ENCODE peak calls at places on chromosomes 5 and 9, in eight cellular contexts. One of them, this sample, is unnamed.

GRCh38 chr5:74034738-74035137 is 408.7 kb downstream of the ARHGEF28 start:
- DNase-seq in bronchial epithelial cell: peak
- DNase-seq in uterus: no peak
- DNase-seq in astrocyte of the spinal cord: peak
- DNase-seq in fibroblast of villous mesenchyme: no peak
- DNase-seq in GM23338: no peak
- DNase-seq in PC-3: peak
- DNase-seq in SK-N-SH: no peak
- DNase-seq in this sample: no peak

GRCh38 chr9:79962836-79963235 is 391.1 kb downstream of the TLE4 start:
- DNase-seq in PC-3: no peak
- DNase-seq in uterus: no peak
- DNase-seq in GM23338: peak
- DNase-seq in astrocyte of the spinal cord: peak
- DNase-seq in bronchial epithelial cell: no peak
- DNase-seq in fibroblast of villous mesenchyme: no peak
- DNase-seq in SK-N-SH: no peak
- DNase-seq in this sample: no peak

GRCh38 chr5:94849821-94850736 is 231.6 kb downstream of the SLF1 start:
- DNase-seq in uterus: no peak
- DNase-seq in SK-N-SH: peak
- DNase-seq in astrocyte of the spinal cord: peak
- DNase-seq in fibroblast of villous mesenchyme: peak
- DNase-seq in bronchial epithelial cell: peak
- DNase-seq in PC-3: peak
- DNase-seq in GM23338: peak
- DNase-seq in this sample: peak

GRCh38 chr5:154196955-154197652 is 6.6 kb downstream of the GALNT10 start:
- DNase-seq in uterus: no peak
- DNase-seq in PC-3: no peak
- DNase-seq in bronchial epithelial cell: peak
- DNase-seq in GM23338: peak
- DNase-seq in SK-N-SH: peak
- DNase-seq in fibroblast of villous mesenchyme: peak
- DNase-seq in astrocyte of the spinal cord: peak
- DNase-seq in this sample: no peak

GRCh38 chr5:16312786-16313185 is 133.2 kb upstream of the MARCHF11 start:
- DNase-seq in bronchial epithelial cell: no peak
- DNase-seq in astrocyte of the spinal cord: no peak
- DNase-seq in uterus: no peak
- DNase-seq in PC-3: no peak
- DNase-seq in SK-N-SH: no peak
- DNase-seq in fibroblast of villous mesenchyme: no peak
- DNase-seq in GM23338: no peak
- DNase-seq in this sample: no peak

GRCh38 chr9:70923941-70924340 is 197.5 kb downstream of the TRPM3 start:
- DNase-seq in SK-N-SH: no peak
- DNase-seq in bronchial epithelial cell: no peak
- DNase-seq in uterus: no peak
- DNase-seq in PC-3: no peak
- DNase-seq in astrocyte of the spinal cord: no peak
- DNase-seq in fibroblast of villous mesenchyme: no peak
- DNase-seq in GM23338: no peak
- DNase-seq in this sample: no peak

GRCh38 chr5:141094481-141095262 is at the start of gene PCDHB2:
- DNase-seq in PC-3: peak
- DNase-seq in SK-N-SH: peak
- DNase-seq in astrocyte of the spinal cord: peak
- DNase-seq in fibroblast of villous mesenchyme: peak
- DNase-seq in bronchial epithelial cell: peak
- DNase-seq in GM23338: peak
- DNase-seq in uterus: no peak
- DNase-seq in this sample: no peak

GRCh38 chr5:136062563-136063274 is 33.9 kb downstream of the TGFBI start:
- DNase-seq in fibroblast of villous mesenchyme: peak
- DNase-seq in SK-N-SH: no peak
- DNase-seq in bronchial epithelial cell: peak
- DNase-seq in GM23338: peak
- DNase-seq in PC-3: peak
- DNase-seq in uterus: no peak
- DNase-seq in astrocyte of the spinal cord: no peak
- DNase-seq in this sample: peak

GRCh38 chr9:93112116-93112863 is 16.3 kb downstream of the CARD19 start:
- DNase-seq in GM23338: no peak
- DNase-seq in uterus: peak
- DNase-seq in astrocyte of the spinal cord: no peak
- DNase-seq in bronchial epithelial cell: no peak
- DNase-seq in SK-N-SH: no peak
- DNase-seq in PC-3: no peak
- DNase-seq in fibroblast of villous mesenchyme: no peak
- DNase-seq in this sample: no peak

GRCh38 chr9:87708989-87709706 is 16.8 kb upstream of the CTSL start:
- DNase-seq in PC-3: no peak
- DNase-seq in GM23338: no peak
- DNase-seq in SK-N-SH: no peak
- DNase-seq in uterus: no peak
- DNase-seq in bronchial epithelial cell: no peak
- DNase-seq in astrocyte of the spinal cord: no peak
- DNase-seq in fibroblast of villous mesenchyme: no peak
- DNase-seq in this sample: no peak

GRCh38 chr5:140113180-140113698 is 670 bp upstream of the PURA start:
- DNase-seq in GM23338: peak
- DNase-seq in SK-N-SH: peak
- DNase-seq in astrocyte of the spinal cord: no peak
- DNase-seq in bronchial epithelial cell: no peak
- DNase-seq in PC-3: no peak
- DNase-seq in fibroblast of villous mesenchyme: no peak
- DNase-seq in uterus: peak
- DNase-seq in this sample: peak

GRCh38 chr5:51382759-51383493 is at the start of gene ISL1:
- DNase-seq in astrocyte of the spinal cord: peak
- DNase-seq in SK-N-SH: peak
- DNase-seq in fibroblast of villous mesenchyme: peak
- DNase-seq in PC-3: peak
- DNase-seq in GM23338: peak
- DNase-seq in uterus: no peak
- DNase-seq in bronchial epithelial cell: peak
- DNase-seq in this sample: no peak

GRCh38 chr5:37740331-37741066 is 99.3 kb downstream of the GDNF start:
- DNase-seq in fibroblast of villous mesenchyme: no peak
- DNase-seq in astrocyte of the spinal cord: peak
- DNase-seq in PC-3: no peak
- DNase-seq in uterus: no peak
- DNase-seq in GM23338: no peak
- DNase-seq in SK-N-SH: no peak
- DNase-seq in bronchial epithelial cell: no peak
- DNase-seq in this sample: no peak

GRCh38 chr5:34734321-34734720 is 78.2 kb downstream of the RAI14 start:
- DNase-seq in uterus: no peak
- DNase-seq in SK-N-SH: no peak
- DNase-seq in fibroblast of villous mesenchyme: peak
- DNase-seq in PC-3: no peak
- DNase-seq in astrocyte of the spinal cord: no peak
- DNase-seq in bronchial epithelial cell: no peak
- DNase-seq in GM23338: no peak
- DNase-seq in this sample: no peak

GRCh38 chr9:111805841-111806241 is 11.1 kb upstream of the SHOC1 start:
- DNase-seq in fibroblast of villous mesenchyme: peak
- DNase-seq in astrocyte of the spinal cord: peak
- DNase-seq in SK-N-SH: no peak
- DNase-seq in bronchial epithelial cell: peak
- DNase-seq in GM23338: no peak
- DNase-seq in uterus: no peak
- DNase-seq in PC-3: peak
- DNase-seq in this sample: no peak

GRCh38 chr5:138180183-138180782 is 1.4 kb downstream of the KIF20A start:
- DNase-seq in GM23338: peak
- DNase-seq in bronchial epithelial cell: peak
- DNase-seq in uterus: no peak
- DNase-seq in PC-3: peak
- DNase-seq in SK-N-SH: peak
- DNase-seq in astrocyte of the spinal cord: peak
- DNase-seq in fibroblast of villous mesenchyme: peak
- DNase-seq in this sample: peak

GRCh38 chr5:107668933-107669542 is 1.7 kb downstream of the EFNA5 start:
- DNase-seq in SK-N-SH: peak
- DNase-seq in GM23338: peak
- DNase-seq in bronchial epithelial cell: peak
- DNase-seq in fibroblast of villous mesenchyme: peak
- DNase-seq in astrocyte of the spinal cord: peak
- DNase-seq in uterus: no peak
- DNase-seq in PC-3: peak
- DNase-seq in this sample: no peak

GRCh38 chr9:112547712-112548440 is 61.2 kb downstream of the KIAA1958 start:
- DNase-seq in uterus: no peak
- DNase-seq in SK-N-SH: no peak
- DNase-seq in GM23338: peak
- DNase-seq in fibroblast of villous mesenchyme: no peak
- DNase-seq in bronchial epithelial cell: no peak
- DNase-seq in astrocyte of the spinal cord: no peak
- DNase-seq in PC-3: no peak
- DNase-seq in this sample: no peak

GRCh38 chr9:83471223-83471622 is 67.0 kb downstream of the FRMD3 start:
- DNase-seq in bronchial epithelial cell: no peak
- DNase-seq in SK-N-SH: no peak
- DNase-seq in PC-3: no peak
- DNase-seq in astrocyte of the spinal cord: no peak
- DNase-seq in uterus: no peak
- DNase-seq in fibroblast of villous mesenchyme: peak
- DNase-seq in GM23338: no peak
- DNase-seq in this sample: no peak

GRCh38 chr5:77213601-77214000 is 3.1 kb downstream of the PDE8B start:
- DNase-seq in PC-3: no peak
- DNase-seq in astrocyte of the spinal cord: no peak
- DNase-seq in GM23338: no peak
- DNase-seq in bronchial epithelial cell: no peak
- DNase-seq in SK-N-SH: no peak
- DNase-seq in uterus: no peak
- DNase-seq in fibroblast of villous mesenchyme: no peak
- DNase-seq in this sample: no peak

GRCh38 chr5:73981696-73982095 is 355.7 kb downstream of the ARHGEF28 start:
- DNase-seq in astrocyte of the spinal cord: no peak
- DNase-seq in PC-3: no peak
- DNase-seq in uterus: no peak
- DNase-seq in bronchial epithelial cell: no peak
- DNase-seq in fibroblast of villous mesenchyme: no peak
- DNase-seq in SK-N-SH: no peak
- DNase-seq in GM23338: no peak
- DNase-seq in this sample: no peak

GRCh38 chr5:141172381-141173204 is at the start of gene PCDHB7:
- DNase-seq in GM23338: peak
- DNase-seq in astrocyte of the spinal cord: peak
- DNase-seq in uterus: peak
- DNase-seq in SK-N-SH: peak
- DNase-seq in fibroblast of villous mesenchyme: peak
- DNase-seq in PC-3: no peak
- DNase-seq in bronchial epithelial cell: no peak
- DNase-seq in this sample: no peak

GRCh38 chr5:157290156-157290980 is 24.4 kb downstream of the CYFIP2 start:
- DNase-seq in bronchial epithelial cell: no peak
- DNase-seq in PC-3: peak
- DNase-seq in SK-N-SH: no peak
- DNase-seq in uterus: no peak
- DNase-seq in fibroblast of villous mesenchyme: peak
- DNase-seq in astrocyte of the spinal cord: peak
- DNase-seq in GM23338: no peak
- DNase-seq in this sample: no peak

GRCh38 chr9:85425153-85425611 is 316.6 kb downstream of the AGTPBP1 start:
- DNase-seq in uterus: no peak
- DNase-seq in GM23338: peak
- DNase-seq in SK-N-SH: peak
- DNase-seq in bronchial epithelial cell: peak
- DNase-seq in fibroblast of villous mesenchyme: peak
- DNase-seq in PC-3: peak
- DNase-seq in astrocyte of the spinal cord: peak
- DNase-seq in this sample: peak
- TF ChIP-seq CTCF in uterus: no peak
- TF ChIP-seq CTCF in GM23338: peak
- TF ChIP-seq CTCF in SK-N-SH: peak
- TF ChIP-seq CTCF in bronchial epithelial cell: peak
- TF ChIP-seq CTCF in fibroblast of villous mesenchyme: peak
- TF ChIP-seq CTCF in PC-3: peak
- TF ChIP-seq CTCF in astrocyte of the spinal cord: peak
- TF ChIP-seq CTCF in this sample: peak

DNA sequence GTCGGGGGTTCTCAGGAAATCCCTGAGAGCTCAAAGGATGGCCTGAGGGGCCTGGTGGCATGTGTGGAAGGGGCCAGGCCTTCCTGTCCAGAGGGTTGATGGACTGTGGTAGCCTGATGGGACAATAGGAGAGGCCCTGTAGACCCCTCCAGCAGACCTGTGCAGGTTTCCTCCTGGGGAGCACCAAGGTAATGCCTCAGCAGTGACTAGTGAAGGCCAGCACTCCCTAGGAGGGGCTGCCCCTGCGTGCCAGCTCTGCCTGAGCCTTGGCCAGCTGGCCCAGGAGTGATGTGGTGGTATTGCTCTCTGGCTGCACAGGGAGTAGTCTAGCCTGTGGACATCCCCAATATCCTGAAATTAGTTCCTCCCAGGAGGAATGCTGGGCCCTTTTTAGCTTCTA is 13.8 kb downstream of the USP20 start:
- DNase-seq in SK-N-SH: no peak
- DNase-seq in PC-3: no peak
- DNase-seq in astrocyte of the spinal cord: no peak
- DNase-seq in GM23338: no peak
- DNase-seq in bronchial epithelial cell: no peak
- DNase-seq in uterus: no peak
- DNase-seq in fibroblast of villous mesenchyme: no peak
- DNase-seq in this sample: no peak
- TF ChIP-seq CTCF in SK-N-SH: no peak
- TF ChIP-seq CTCF in PC-3: no peak
- TF ChIP-seq CTCF in astrocyte of the spinal cord: no peak
- TF ChIP-seq CTCF in GM23338: no peak
- TF ChIP-seq CTCF in bronchial epithelial cell: no peak
- TF ChIP-seq CTCF in uterus: no peak
- TF ChIP-seq CTCF in fibroblast of villous mesenchyme: no peak
- TF ChIP-seq CTCF in this sample: no peak

GRCh38 chr5:169226904-169227303 is 74.0 kb downstream of the SLIT3 start:
- DNase-seq in fibroblast of villous mesenchyme: no peak
- DNase-seq in SK-N-SH: peak
- DNase-seq in uterus: no peak
- DNase-seq in bronchial epithelial cell: no peak
- DNase-seq in PC-3: peak
- DNase-seq in astrocyte of the spinal cord: no peak
- DNase-seq in GM23338: peak
- DNase-seq in this sample: no peak
- TF ChIP-seq CTCF in fibroblast of villous mesenchyme: no peak
- TF ChIP-seq CTCF in SK-N-SH: no peak
- TF ChIP-seq CTCF in uterus: no peak
- TF ChIP-seq CTCF in bronchial epithelial cell: no peak
- TF ChIP-seq CTCF in PC-3: peak
- TF ChIP-seq CTCF in astrocyte of the spinal cord: no peak
- TF ChIP-seq CTCF in GM23338: peak
- TF ChIP-seq CTCF in this sample: no peak

DNA sequence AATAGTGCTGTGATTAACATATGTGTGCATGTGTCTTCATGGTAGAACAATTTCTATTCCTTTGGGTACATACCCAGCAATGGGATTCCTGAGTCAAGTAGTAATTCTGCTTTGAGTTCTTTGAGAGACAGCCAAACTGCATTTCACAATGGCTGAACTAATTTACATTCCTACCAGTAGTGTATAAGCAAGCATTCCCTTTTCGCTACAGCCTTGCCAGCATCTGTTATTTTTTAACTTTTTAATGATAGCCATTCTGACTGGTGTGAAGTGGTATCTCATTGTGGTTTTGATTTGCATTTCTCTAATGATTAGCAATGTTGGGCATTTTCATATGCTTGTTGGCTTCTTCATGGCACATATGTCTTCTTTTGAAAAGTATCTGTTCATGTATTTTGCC is 308.5 kb downstream of the ARRDC3 start:
- DNase-seq in astrocyte of the spinal cord: peak
- DNase-seq in fibroblast of villous mesenchyme: peak
- DNase-seq in PC-3: peak
- DNase-seq in GM23338: no peak
- DNase-seq in bronchial epithelial cell: peak
- DNase-seq in uterus: no peak
- DNase-seq in SK-N-SH: no peak
- DNase-seq in this sample: no peak
- TF ChIP-seq CTCF in astrocyte of the spinal cord: no peak
- TF ChIP-seq CTCF in fibroblast of villous mesenchyme: peak
- TF ChIP-seq CTCF in PC-3: no peak
- TF ChIP-seq CTCF in GM23338: no peak
- TF ChIP-seq CTCF in bronchial epithelial cell: no peak
- TF ChIP-seq CTCF in uterus: no peak
- TF ChIP-seq CTCF in SK-N-SH: peak
- TF ChIP-seq CTCF in this sample: no peak

This sample was measured in GM13976.